ENCODE peak calls at places on chromosomes 12 and 14, in five cellular contexts. Z, F, H, O and M are unnamed samples.

GRCh38 chr12:57816855-57817151 is 1.7 kb downstream of the AVIL start:
- DNase-seq in Z (no peak), H (no peak), O (no peak), F (no peak), M (no peak)

GRCh38 chr14:30153662-30154061 is 226.0 kb upstream of the PRKD1 start:
- DNase-seq in O (no peak), F (no peak), Z (no peak), H (no peak), M (no peak)

GRCh38 chr14:92632546-92633273 is 115.7 kb downstream of the LGMN start:
- DNase-seq in F (no peak), H (no peak), Z (no peak), O (no peak), M (no peak)

GRCh38 chr12:100265732-100266131 is 1.1 kb downstream of the DEPDC4 start:
- DNase-seq in F (no peak), O (no peak), H (no peak), Z (no peak), M (no peak)

GRCh38 chr12:52055781-52056711 is 4.8 kb downstream of the NR4A1 start:
- DNase-seq in H (no peak), F (no peak), Z (no peak), O (no peak), M (no peak)

GRCh38 chr14:25406818-25407217 is 356.9 kb upstream of the STXBP6 start:
- DNase-seq in H (no peak), F (no peak), Z (no peak), O (peak), M (peak)

GRCh38 chr12:41202051-41202450 is 13.9 kb downstream of the PDZRN4 start:
- DNase-seq in F (no peak), H (no peak), O (no peak), Z (no peak), M (no peak)

GRCh38 chr12:82174936-82175335 is 183.3 kb downstream of the CCDC59 start:
- DNase-seq in H (no peak), O (no peak), F (no peak), Z (no peak), M (no peak)

GRCh38 chr12:52530905-52531304 is 10.7 kb upstream of the KRT5 start:
- DNase-seq in Z (no peak), O (no peak), F (no peak), H (no peak), M (no peak)

GRCh38 chr12:124184456-124184855 is 110.4 kb upstream of the RFLNA start:
- DNase-seq in Z (no peak), O (no peak), H (no peak), F (no peak), M (no peak)

GRCh38 chr14:92473261-92473946 is 40.2 kb upstream of the RIN3 start:
- DNase-seq in H (no peak), F (no peak), O (peak), Z (no peak), M (peak)

GRCh38 chr14:77883479-77884238 is 83.8 kb downstream of the ADCK1 start:
- DNase-seq in O (no peak), F (no peak), H (no peak), Z (no peak), M (no peak)

GRCh38 chr12:120062976-120063579 is 53.5 kb downstream of the RAB35 start:
- DNase-seq in H (no peak), O (no peak), F (no peak), Z (no peak), M (no peak)

GRCh38 chr12:6364037-6364360 is 11.4 kb downstream of the SCNN1A start:
- DNase-seq in Z (peak), F (no peak), H (no peak), O (no peak), M (no peak)

GRCh38 chr12:109951136-109951535 is 45.0 kb downstream of the GIT2 start:
- DNase-seq in H (peak), Z (no peak), O (peak), F (no peak), M (peak)

GRCh38 chr12:79690156-79690605 is 583 bp downstream of the PAWR start:
- DNase-seq in H (no peak), O (peak), F (peak), Z (no peak), M (no peak)